ENCODE peak calls at places on chromosome 9, in six cellular contexts. One of them, this sample, is unnamed.

GRCh38 chr9:757246-757881 is 84.1 kb upstream of the DMRT1 start:
- DNase-seq in mucosa of descending colon: no peak
- DNase-seq in OCI-LY7: peak; percentile 69
- DNase-seq in foreskin fibroblast: peak; percentile 48
- DNase-seq in cardiac muscle cell: peak; percentile 64
- DNase-seq in astrocyte: peak; percentile 41
- DNase-seq in this sample: no peak

GRCh38 chr9:124342946-124343485 is 72.2 kb downstream of the PSMB7 start:
- DNase-seq in foreskin fibroblast: peak; percentile 96
- DNase-seq in astrocyte: peak; percentile 86
- DNase-seq in cardiac muscle cell: no peak
- DNase-seq in mucosa of descending colon: peak; percentile 48
- DNase-seq in OCI-LY7: no peak
- DNase-seq in this sample: no peak

GRCh38 chr9:114404531-114404930 is 16.7 kb upstream of the AKNA start:
- DNase-seq in OCI-LY7: no peak
- DNase-seq in cardiac muscle cell: no peak
- DNase-seq in astrocyte: no peak
- DNase-seq in mucosa of descending colon: no peak
- DNase-seq in foreskin fibroblast: no peak
- DNase-seq in this sample: no peak

GRCh38 chr9:68574150-68574549 is 33.5 kb upstream of the TMEM252 start:
- DNase-seq in foreskin fibroblast: no peak
- DNase-seq in cardiac muscle cell: no peak
- DNase-seq in mucosa of descending colon: no peak
- DNase-seq in OCI-LY7: peak; percentile 14
- DNase-seq in astrocyte: no peak
- DNase-seq in this sample: no peak

GRCh38 chr9:107183176-107183575 is 99.9 kb upstream of the RAD23B start:
- DNase-seq in foreskin fibroblast: no peak
- DNase-seq in mucosa of descending colon: no peak
- DNase-seq in OCI-LY7: no peak
- DNase-seq in cardiac muscle cell: no peak
- DNase-seq in astrocyte: no peak
- DNase-seq in this sample: no peak

GRCh38 chr9:133954862-133955529 is 37.1 kb downstream of the VAV2 start:
- DNase-seq in astrocyte: no peak
- DNase-seq in foreskin fibroblast: no peak
- DNase-seq in OCI-LY7: peak; percentile 63
- DNase-seq in cardiac muscle cell: no peak
- DNase-seq in mucosa of descending colon: peak; percentile 29
- DNase-seq in this sample: no peak

GRCh38 chr9:127583605-127584053 is 28.4 kb upstream of the STXBP1 start:
- DNase-seq in mucosa of descending colon: no peak
- DNase-seq in foreskin fibroblast: peak; percentile 60
- DNase-seq in astrocyte: peak; percentile 89
- DNase-seq in OCI-LY7: no peak
- DNase-seq in cardiac muscle cell: no peak
- DNase-seq in this sample: no peak

GRCh38 chr9:130265431-130266235 is at the start of gene HMCN2:
- DNase-seq in cardiac muscle cell: peak; percentile 66
- DNase-seq in foreskin fibroblast: no peak
- DNase-seq in mucosa of descending colon: peak; percentile 33
- DNase-seq in OCI-LY7: no peak
- DNase-seq in astrocyte: no peak
- DNase-seq in this sample: no peak

GRCh38 chr9:136831002-136831719 is 11.1 kb upstream of the AJM1 start:
- DNase-seq in cardiac muscle cell: no peak
- DNase-seq in astrocyte: no peak
- DNase-seq in mucosa of descending colon: no peak
- DNase-seq in foreskin fibroblast: no peak
- DNase-seq in OCI-LY7: no peak
- DNase-seq in this sample: no peak

GRCh38 chr9:31807574-31808256 is 576.7 kb upstream of the ACO1 start:
- DNase-seq in cardiac muscle cell: no peak
- DNase-seq in mucosa of descending colon: no peak
- DNase-seq in foreskin fibroblast: no peak
- DNase-seq in OCI-LY7: no peak
- DNase-seq in astrocyte: no peak
- DNase-seq in this sample: no peak

GRCh38 chr9:114588150-114588663 is 638 bp downstream of the ATP6V1G1 start:
- DNase-seq in mucosa of descending colon: no peak
- DNase-seq in OCI-LY7: peak; percentile 19
- DNase-seq in cardiac muscle cell: no peak
- DNase-seq in astrocyte: peak; percentile 48
- DNase-seq in foreskin fibroblast: peak; percentile 23
- DNase-seq in this sample: no peak

GRCh38 chr9:95504053-95504963 is 12.5 kb downstream of the PTCH1 start:
- DNase-seq in foreskin fibroblast: peak; percentile 79
- DNase-seq in astrocyte: no peak
- DNase-seq in mucosa of descending colon: peak; percentile 38
- DNase-seq in OCI-LY7: peak; percentile 69
- DNase-seq in cardiac muscle cell: peak; percentile 44
- DNase-seq in this sample: no peak

GRCh38 chr9:130331573-130331972 is 66.0 kb downstream of the HMCN2 start:
- DNase-seq in mucosa of descending colon: peak; percentile 66
- DNase-seq in foreskin fibroblast: peak; percentile 10
- DNase-seq in astrocyte: peak; percentile 67
- DNase-seq in OCI-LY7: no peak
- DNase-seq in cardiac muscle cell: no peak
- DNase-seq in this sample: no peak

GRCh38 chr9:77802064-77802463 is 153.9 kb upstream of the GNA14 start:
- DNase-seq in mucosa of descending colon: no peak
- DNase-seq in astrocyte: no peak
- DNase-seq in OCI-LY7: no peak
- DNase-seq in foreskin fibroblast: no peak
- DNase-seq in cardiac muscle cell: no peak
- DNase-seq in this sample: no peak

GRCh38 chr9:84781431-84781830 is 111.9 kb downstream of the NTRK2 start:
- DNase-seq in mucosa of descending colon: no peak
- DNase-seq in astrocyte: no peak
- DNase-seq in OCI-LY7: peak; percentile 16
- DNase-seq in foreskin fibroblast: no peak
- DNase-seq in cardiac muscle cell: peak; percentile 24
- DNase-seq in this sample: no peak

GRCh38 chr9:128004011-128004604 is 23.3 kb upstream of the EEIG1 start:
- DNase-seq in astrocyte: no peak
- DNase-seq in mucosa of descending colon: no peak
- DNase-seq in foreskin fibroblast: no peak
- DNase-seq in OCI-LY7: no peak
- DNase-seq in cardiac muscle cell: no peak
- DNase-seq in this sample: no peak

GRCh38 chr9:1427856-1428255 is 377.7 kb downstream of the DMRT2 start:
- DNase-seq in cardiac muscle cell: no peak
- DNase-seq in OCI-LY7: no peak
- DNase-seq in astrocyte: no peak
- DNase-seq in mucosa of descending colon: no peak
- DNase-seq in foreskin fibroblast: no peak
- DNase-seq in this sample: no peak

GRCh38 chr9:19117039-19117716 is 10.1 kb downstream of the PLIN2 start:
- DNase-seq in mucosa of descending colon: no peak
- DNase-seq in cardiac muscle cell: no peak
- DNase-seq in astrocyte: no peak
- DNase-seq in foreskin fibroblast: no peak
- DNase-seq in OCI-LY7: no peak
- DNase-seq in this sample: no peak

GRCh38 chr9:120733190-120733589 is 18.9 kb upstream of the MEGF9 start:
- DNase-seq in foreskin fibroblast: peak; percentile 53
- DNase-seq in cardiac muscle cell: peak; percentile 67
- DNase-seq in OCI-LY7: no peak
- DNase-seq in astrocyte: peak; percentile 79
- DNase-seq in mucosa of descending colon: no peak
- DNase-seq in this sample: peak; percentile 68

GRCh38 chr9:4573634-4574391 is 83.5 kb downstream of the SLC1A1 start:
- DNase-seq in astrocyte: no peak
- DNase-seq in foreskin fibroblast: no peak
- DNase-seq in mucosa of descending colon: no peak
- DNase-seq in OCI-LY7: no peak
- DNase-seq in cardiac muscle cell: no peak
- DNase-seq in this sample: no peak

GRCh38 chr9:133962341-133962740 is 29.8 kb downstream of the VAV2 start:
- DNase-seq in foreskin fibroblast: no peak
- DNase-seq in astrocyte: no peak
- DNase-seq in mucosa of descending colon: no peak
- DNase-seq in OCI-LY7: no peak
- DNase-seq in cardiac muscle cell: no peak
- DNase-seq in this sample: no peak

GRCh38 chr9:5040730-5041389 is 55.8 kb downstream of the JAK2 start:
- DNase-seq in foreskin fibroblast: no peak
- DNase-seq in astrocyte: no peak
- DNase-seq in OCI-LY7: no peak
- DNase-seq in mucosa of descending colon: no peak
- DNase-seq in cardiac muscle cell: no peak
- DNase-seq in this sample: no peak

GRCh38 chr9:77846957-77847574 is 184.5 kb downstream of the GNAQ start:
- DNase-seq in astrocyte: peak; percentile 54
- DNase-seq in foreskin fibroblast: no peak
- DNase-seq in OCI-LY7: no peak
- DNase-seq in cardiac muscle cell: no peak
- DNase-seq in mucosa of descending colon: no peak
- DNase-seq in this sample: no peak

GRCh38 chr9:83599071-83599470 is 23.9 kb upstream of the IDNK start:
- DNase-seq in astrocyte: no peak
- DNase-seq in mucosa of descending colon: no peak
- DNase-seq in foreskin fibroblast: peak; percentile 39
- DNase-seq in cardiac muscle cell: no peak
- DNase-seq in OCI-LY7: no peak
- DNase-seq in this sample: no peak

GRCh38 chr9:134585021-134585561 is 56.5 kb upstream of the COL5A1 start:
- DNase-seq in cardiac muscle cell: no peak
- DNase-seq in astrocyte: no peak
- DNase-seq in OCI-LY7: no peak
- DNase-seq in foreskin fibroblast: no peak
- DNase-seq in mucosa of descending colon: no peak
- DNase-seq in this sample: no peak

GRCh38 chr9:112647596-112647995 is 70.3 kb downstream of the INIP start:
- DNase-seq in mucosa of descending colon: no peak
- DNase-seq in foreskin fibroblast: no peak
- DNase-seq in cardiac muscle cell: no peak
- DNase-seq in astrocyte: no peak
- DNase-seq in OCI-LY7: no peak
- DNase-seq in this sample: no peak

GRCh38 chr9:126611592-126612328 is 2.0 kb upstream of the LMX1B start:
- DNase-seq in cardiac muscle cell: peak; percentile 90
- DNase-seq in foreskin fibroblast: peak; percentile 49
- DNase-seq in astrocyte: peak; percentile 10
- DNase-seq in OCI-LY7: peak; percentile 46
- DNase-seq in mucosa of descending colon: peak; percentile 84
- DNase-seq in this sample: peak; percentile 81

GRCh38 chr9:131577005-131578000 is 32.0 kb downstream of the PRRT1B start:
- DNase-seq in foreskin fibroblast: no peak
- DNase-seq in mucosa of descending colon: no peak
- DNase-seq in OCI-LY7: no peak
- DNase-seq in cardiac muscle cell: no peak
- DNase-seq in astrocyte: no peak
- DNase-seq in this sample: no peak

GRCh38 chr9:128245293-128246151 is 30.3 kb downstream of the GOLGA2 start:
- DNase-seq in OCI-LY7: no peak
- DNase-seq in mucosa of descending colon: no peak
- DNase-seq in astrocyte: peak; percentile 57
- DNase-seq in cardiac muscle cell: no peak
- DNase-seq in foreskin fibroblast: peak; percentile 84
- DNase-seq in this sample: no peak

GRCh38 chr9:104564358-104564757 is 4.6 kb upstream of the OR13C8 start:
- DNase-seq in mucosa of descending colon: no peak
- DNase-seq in cardiac muscle cell: no peak
- DNase-seq in astrocyte: no peak
- DNase-seq in foreskin fibroblast: no peak
- DNase-seq in OCI-LY7: no peak
- DNase-seq in this sample: no peak
- H3K4me3 ChIP-seq in mucosa of descending colon: no peak overlapping the region
- H3K4me3 ChIP-seq in cardiac muscle cell: no peak overlapping the region
- H3K4me3 ChIP-seq in astrocyte: no peak overlapping the region
- H3K4me3 ChIP-seq in foreskin fibroblast: no peak overlapping the region
- H3K4me3 ChIP-seq in OCI-LY7: no peak overlapping the region
- H3K4me3 ChIP-seq in this sample: no peak overlapping the region

GRCh38 chr9:12874395-12874794 is 99.6 kb downstream of the LURAP1L start:
- DNase-seq in foreskin fibroblast: no peak
- DNase-seq in OCI-LY7: no peak
- DNase-seq in astrocyte: no peak
- DNase-seq in cardiac muscle cell: no peak
- DNase-seq in mucosa of descending colon: no peak
- DNase-seq in this sample: no peak
- TF ChIP-seq CTCF in foreskin fibroblast: no peak
- TF ChIP-seq CTCF in OCI-LY7: no peak
- TF ChIP-seq CTCF in astrocyte: no peak
- TF ChIP-seq CTCF in cardiac muscle cell: no peak
- TF ChIP-seq CTCF in mucosa of descending colon: no peak
- TF ChIP-seq CTCF in this sample: no peak

DNA sequence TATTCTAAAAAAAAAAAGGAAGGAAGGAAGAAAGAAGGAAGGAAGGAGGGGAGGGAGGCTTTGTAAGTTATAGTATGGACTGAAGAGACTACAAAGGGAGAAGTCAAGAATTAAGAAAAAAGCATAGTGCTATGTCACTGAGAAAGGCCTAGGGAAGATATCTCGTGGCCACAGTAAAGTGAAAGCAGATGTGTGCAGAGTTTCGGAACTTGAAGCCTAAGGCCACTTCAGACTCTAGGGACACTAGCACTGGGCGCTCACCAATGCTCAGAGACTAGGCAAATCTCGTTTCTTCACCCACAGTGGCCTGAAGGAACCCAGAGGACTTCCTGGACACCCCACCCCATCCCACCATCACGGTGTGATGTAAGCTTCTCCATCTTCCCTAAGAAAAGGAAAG is 181.4 kb upstream of the TRPM3 start:
- DNase-seq in mucosa of descending colon: no peak
- DNase-seq in astrocyte: no peak
- DNase-seq in OCI-LY7: no peak
- DNase-seq in cardiac muscle cell: no peak
- DNase-seq in foreskin fibroblast: no peak
- DNase-seq in this sample: no peak
- H3K4me3 ChIP-seq in mucosa of descending colon: no peak overlapping the region
- H3K4me3 ChIP-seq in astrocyte: no peak overlapping the region
- H3K4me3 ChIP-seq in OCI-LY7: no peak overlapping the region
- H3K4me3 ChIP-seq in cardiac muscle cell: no peak overlapping the region
- H3K4me3 ChIP-seq in foreskin fibroblast: no peak overlapping the region
- H3K4me3 ChIP-seq in this sample: no peak overlapping the region

GRCh38 chr9:89426389-89426961 is 71.4 kb downstream of the SEMA4D start:
- DNase-seq in foreskin fibroblast: no peak
- DNase-seq in mucosa of descending colon: no peak
- DNase-seq in OCI-LY7: peak; percentile 70
- DNase-seq in cardiac muscle cell: no peak
- DNase-seq in astrocyte: no peak
- DNase-seq in this sample: no peak

GRCh38 chr9:89430995-89431394 is 66.9 kb downstream of the SEMA4D start:
- DNase-seq in foreskin fibroblast: no peak
- DNase-seq in cardiac muscle cell: no peak
- DNase-seq in OCI-LY7: no peak
- DNase-seq in astrocyte: no peak
- DNase-seq in mucosa of descending colon: peak; percentile 80
- DNase-seq in this sample: no peak

GRCh38 chr9:89427621-89428221 is 70.2 kb downstream of the SEMA4D start:
- DNase-seq in foreskin fibroblast: no peak
- DNase-seq in cardiac muscle cell: no peak
- DNase-seq in mucosa of descending colon: no peak
- DNase-seq in OCI-LY7: no peak
- DNase-seq in astrocyte: no peak
- DNase-seq in this sample: no peak

GRCh38 chr9:89428222-89428761 is 69.6 kb downstream of the SEMA4D start:
- DNase-seq in cardiac muscle cell: no peak
- DNase-seq in astrocyte: no peak
- DNase-seq in mucosa of descending colon: no peak
- DNase-seq in OCI-LY7: no peak
- DNase-seq in foreskin fibroblast: no peak
- DNase-seq in this sample: no peak

GRCh38 chr9:89428901-89429890 is 68.7 kb downstream of the SEMA4D start:
- DNase-seq in cardiac muscle cell: peak; percentile 38
- DNase-seq in mucosa of descending colon: no peak
- DNase-seq in astrocyte: no peak
- DNase-seq in OCI-LY7: peak; percentile 91
- DNase-seq in foreskin fibroblast: no peak
- DNase-seq in this sample: no peak
- TF ChIP-seq CTCF in cardiac muscle cell: peak; percentile 26
- TF ChIP-seq CTCF in mucosa of descending colon: no peak
- TF ChIP-seq CTCF in astrocyte: peak; percentile 14
- TF ChIP-seq CTCF in OCI-LY7: peak; percentile 97
- TF ChIP-seq CTCF in foreskin fibroblast: peak; percentile 8
- TF ChIP-seq CTCF in this sample: no peak